ENCODE peak calls at places on chromosomes 5 and 9, in six cellular contexts. H is keratinocyte, X is mammary epithelial cell, B is NT2/D1, R is uterus, U is stomach. E is an unnamed sample.

GRCh38 chr9:87573841-87574342 is 76.2 kb downstream of the DAPK1 start:
- DNase-seq in B (no peak), R (no peak), X (no peak), H (no peak), U (no peak), E (peak; percentile 55)

GRCh38 chr9:70673844-70674243 is 259.4 kb upstream of the KLF9 start:
- DNase-seq in X (no peak), R (no peak), B (no peak), H (no peak), U (no peak), E (no peak)

GRCh38 chr9:91771027-91771426 is 179.0 kb downstream of the ROR2 start:
- DNase-seq in X (peak; percentile 80), U (no peak), H (no peak), B (no peak), R (peak; percentile 73), E (no peak)

GRCh38 chr9:107513464-107514092 is 24.0 kb upstream of the KLF4 start:
- DNase-seq in U (no peak), R (no peak), X (no peak), B (no peak), H (no peak), E (no peak)

GRCh38 chr5:6820851-6821479 is 107.7 kb downstream of the TENT4A start:
- DNase-seq in H (no peak), X (no peak), B (peak; percentile 65), R (no peak), U (no peak), E (peak; percentile 25)

GRCh38 chr5:146388418-146388817 is 49.8 kb downstream of the POU4F3 start:
- DNase-seq in U (no peak), X (no peak), B (no peak), H (no peak), R (no peak), E (no peak)

GRCh38 chr9:133207021-133207531 is 2.0 kb downstream of the OBP2B start:
- DNase-seq in R (no peak), B (no peak), U (no peak), X (no peak), H (no peak), E (no peak)

GRCh38 chr9:73451003-73451402 is 299.3 kb downstream of the ANXA1 start:
- DNase-seq in X (peak; percentile 4), H (no peak), R (no peak), U (no peak), B (no peak), E (no peak)

GRCh38 chr5:180119031-180119885 is 47.7 kb upstream of the RNF130 start:
- DNase-seq in U (no peak), H (no peak), B (no peak), R (no peak), X (no peak), E (no peak)

GRCh38 chr5:57232293-57233033 is 58.6 kb downstream of the GPBP1 start:
- DNase-seq in B (no peak), X (no peak), U (no peak), R (no peak), H (no peak), E (no peak)

GRCh38 chr5:80076131-80077101 is 41.3 kb downstream of the THBS4 start:
- DNase-seq in R (no peak), U (no peak), H (no peak), B (no peak), X (no peak), E (no peak)

GRCh38 chr5:138659121-138659520 is 83.9 kb upstream of the HSPA9 start:
- DNase-seq in U (no peak), B (no peak), R (no peak), H (no peak), X (no peak), E (no peak)

GRCh38 chr5:179370490-179371122 is 25.3 kb upstream of the ADAMTS2 start:
- DNase-seq in R (no peak), U (no peak), X (no peak), B (no peak), H (no peak), E (no peak)

GRCh38 chr5:96936431-96937221 is 746 bp downstream of the LNPEP start:
- DNase-seq in R (peak; percentile 42), X (peak; percentile 32), H (no peak), U (peak; percentile 46), B (no peak), E (peak; percentile 54)

DNA sequence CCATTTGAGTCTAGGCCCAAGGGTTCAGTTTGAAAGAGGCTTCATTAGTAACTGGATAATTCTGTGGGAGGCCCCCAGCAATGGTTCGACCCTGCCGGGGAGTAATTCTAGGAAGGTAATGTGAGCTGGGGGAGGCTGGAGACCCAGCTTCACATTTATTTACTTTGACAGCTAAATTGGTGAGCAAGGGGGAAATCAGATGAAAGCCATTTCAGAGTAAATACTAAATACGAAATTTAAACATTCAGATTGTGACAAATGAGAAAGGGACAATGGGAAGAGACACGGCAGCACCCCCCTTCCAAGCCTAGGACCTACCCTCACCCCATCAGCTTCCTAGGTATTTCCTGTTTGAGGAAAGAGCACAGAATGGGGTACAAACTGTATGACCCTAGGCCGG is 4.2 kb upstream of the LHX6 start:
- DNase-seq in X (no peak), B (no peak), H (no peak), R (no peak), U (no peak), E (no peak)
- H3K27me3 ChIP-seq in X (no peaks in the 10 kb centered on the region), B (peaks cover 42% of the 10 kb centered on the region), H (peaks cover 51% of the 10 kb centered on the region), R (peaks cover 8% of the 10 kb centered on the region), U (peaks cover 55% of the 10 kb centered on the region), E (peaks cover 7% of the 10 kb centered on the region)

DNA sequence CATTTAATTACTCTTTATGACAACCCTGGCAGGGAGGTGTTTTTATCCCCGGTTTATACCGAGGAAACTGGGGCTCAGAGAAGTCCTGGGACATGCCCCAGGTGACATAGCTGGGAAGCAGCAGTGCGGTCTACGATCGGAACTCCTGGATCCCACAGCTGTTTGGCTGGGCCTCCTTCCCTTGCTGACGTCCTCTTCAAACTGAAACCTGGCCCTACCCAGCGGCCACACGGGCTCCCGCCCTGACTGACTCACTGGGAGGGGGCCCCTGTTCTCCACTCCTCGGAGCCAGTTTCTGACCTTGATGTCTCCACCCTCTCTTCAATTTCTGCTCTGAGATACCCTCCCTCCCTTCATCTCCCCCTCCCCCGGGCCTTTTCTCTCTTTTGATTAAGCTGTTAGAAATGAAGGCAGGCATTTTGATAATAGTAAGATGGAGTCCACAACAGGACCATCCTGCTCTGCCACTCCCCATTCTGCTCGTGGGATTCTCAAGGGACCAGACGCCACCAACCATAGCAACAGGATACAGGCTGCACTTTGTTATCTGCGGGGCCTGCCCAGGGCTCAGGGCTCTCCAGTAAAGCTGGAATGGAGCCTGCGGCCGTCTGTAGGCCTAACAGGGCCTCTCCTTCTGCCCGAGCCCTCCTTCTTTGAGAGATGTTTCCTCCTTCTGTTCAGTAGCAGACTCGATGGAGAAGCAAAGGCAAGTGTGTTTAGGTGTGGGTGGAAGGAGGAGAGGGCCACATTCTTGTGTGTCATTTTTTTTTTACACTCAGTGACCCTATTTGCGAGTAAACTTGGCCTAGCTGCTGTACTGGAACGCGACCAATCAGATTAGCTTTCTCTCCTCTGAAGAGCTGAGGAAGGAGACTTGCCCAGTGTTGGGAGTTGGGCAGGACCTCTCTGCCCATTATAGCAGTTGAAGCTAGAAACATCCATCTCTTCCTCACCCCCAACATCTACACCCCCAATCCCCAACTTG is 8.7 kb upstream of the EPB41L4B start:
- DNase-seq in H (no peak), U (peak; percentile 88), R (no peak), B (no peak), X (peak; percentile 96), E (peak; percentile 86)
- H3K4me3 ChIP-seq in H (no peak overlapping the region), U (no peak overlapping the region), R (no peak overlapping the region), B (no peak overlapping the region), X (no peak overlapping the region), E (no peak overlapping the region)

DNA sequence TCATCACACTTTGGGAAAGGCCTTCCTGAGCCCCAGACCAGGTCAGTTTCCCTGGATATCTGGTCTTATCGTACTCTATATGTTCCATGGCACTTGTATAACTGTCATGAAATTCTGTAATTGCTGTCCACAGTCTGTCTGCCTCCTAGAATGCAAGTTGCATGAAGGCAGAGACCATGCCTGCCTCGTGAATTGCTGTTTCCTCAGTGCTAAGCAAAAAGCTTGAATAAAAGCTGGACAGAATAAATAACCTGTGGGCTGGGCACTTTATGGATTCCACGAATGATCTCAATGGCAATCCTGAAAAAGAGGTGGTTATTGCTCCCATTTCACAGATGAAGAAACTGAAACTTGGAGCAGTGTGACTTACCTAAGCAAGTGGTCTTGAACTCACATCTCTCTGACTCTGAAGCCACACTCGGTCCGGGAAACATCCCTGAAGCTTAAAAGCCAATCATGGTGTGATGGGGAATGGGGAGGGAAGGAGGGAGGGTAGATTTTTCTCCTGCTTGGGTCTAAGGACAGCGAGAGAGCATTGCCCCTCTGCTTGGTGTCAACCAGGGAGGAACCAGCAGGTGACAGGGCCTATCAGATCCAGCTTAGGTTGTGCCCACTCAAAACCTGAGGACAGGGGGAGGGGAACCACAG is 13.2 kb upstream of the LHX2 start:
- DNase-seq in R (no peak), U (no peak), H (no peak), X (no peak), B (no peak), E (no peak)
- H3K27me3 ChIP-seq in R (peaks cover 74% of the 10 kb centered on the region), U (peaks cover 98% of the 10 kb centered on the region), H (peaks cover 80% of the 10 kb centered on the region), X (peaks cover 60% of the 10 kb centered on the region), B (peaks cover 90% of the 10 kb centered on the region), E (peaks cover 49% of the 10 kb centered on the region)

GRCh38 chr9:96026655-96027213 is 151.2 kb downstream of the ERCC6L2 start:
- DNase-seq in U (no peak), X (no peak), H (no peak), R (no peak), B (no peak), E (no peak)
- H3K4me3 ChIP-seq in U (peak overlapping the region; percentile 37), X (no peak overlapping the region), H (no peak overlapping the region), R (no peak overlapping the region), B (no peak overlapping the region), E (no peak overlapping the region)

GRCh38 chr5:73459366-73459765 is 10.8 kb upstream of the FOXD1 start:
- DNase-seq in H (no peak), R (no peak), U (no peak), B (no peak), X (no peak), E (no peak)

GRCh38 chr5:73454379-73455036 is 5.9 kb upstream of the FOXD1 start:
- DNase-seq in X (peak; percentile 69), H (peak; percentile 59), B (no peak), U (peak; percentile 49), R (no peak), E (peak; percentile 73)

GRCh38 chr5:73464016-73464745 is 15.6 kb upstream of the FOXD1 start:
- DNase-seq in H (no peak), U (no peak), X (no peak), B (no peak), R (no peak), E (no peak)

DNA sequence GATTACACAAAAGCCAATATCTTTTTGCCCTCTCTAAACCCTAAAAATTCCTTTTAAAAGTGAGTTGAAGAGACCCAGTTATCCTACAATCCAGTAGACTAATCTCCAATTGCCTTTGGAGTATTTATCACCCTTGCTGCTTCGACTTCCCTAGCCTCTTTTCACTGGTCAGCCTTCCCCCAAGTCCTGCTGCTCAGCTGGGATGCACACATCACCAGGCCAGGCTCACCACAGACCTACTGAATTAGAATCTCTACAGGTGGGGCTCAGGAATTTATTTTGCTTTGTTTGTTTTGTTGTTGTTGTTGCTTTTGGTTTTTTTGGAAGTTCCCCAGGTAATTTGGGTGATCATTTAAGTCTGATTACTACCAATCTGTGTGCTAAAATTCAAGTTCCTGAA is 11.6 kb upstream of the FOXD1 start:
- DNase-seq in B (no peak), H (no peak), U (no peak), R (no peak), X (no peak), E (no peak)
- H3K27me3 ChIP-seq in B (no peaks in the 10 kb centered on the region), H (no peaks in the 10 kb centered on the region), U (peaks cover 42% of the 10 kb centered on the region), R (peaks cover 12% of the 10 kb centered on the region), X (no peaks in the 10 kb centered on the region), E (peaks cover 6% of the 10 kb centered on the region)

DNA sequence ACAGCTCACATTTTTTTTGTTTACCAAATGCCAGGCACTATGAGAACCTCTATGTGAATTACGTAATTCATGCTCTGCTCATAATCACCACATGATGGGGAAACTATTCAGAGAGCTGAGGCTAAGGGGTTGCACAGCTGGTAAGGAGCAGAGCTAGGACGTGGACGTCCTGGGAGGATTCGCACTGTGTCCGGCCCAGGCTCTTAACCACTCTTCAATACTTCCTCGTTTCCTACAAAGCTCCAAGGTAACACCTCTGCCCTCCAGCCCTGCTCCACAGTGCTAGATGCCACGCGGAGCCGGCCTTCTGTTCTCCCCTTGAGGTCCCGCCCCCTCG is 8.7 kb downstream of the PHF19 start:
- DNase-seq in U (no peak), B (no peak), H (no peak), R (no peak), X (no peak), E (no peak)
- H3K4me3 ChIP-seq in U (peak overlapping the region; percentile 50), B (no peak overlapping the region), H (no peak overlapping the region), R (peak overlapping the region; percentile 32), X (no peak overlapping the region), E (no peak overlapping the region)